ENCODE peak calls at places on chromosomes 3 and 15, in seven cellular contexts. D is cardiac muscle cell, I is uterus, J is HCT116, V is tibial nerve, W is body of pancreas, T is mucosa of descending colon. Z is an unnamed sample. For H3K36me3, the result is how much of the 10 kb centered on the place peaks cover.

GRCh38 chr3:20561166-20561565 is 375.2 kb upstream of the SGO1 start:
- DNase-seq in D (no peak), I (no peak), J (no peak), V (no peak), W (no peak), T (no peak), Z (no peak)

GRCh38 chr15:89244512-89244869 is 712 bp downstream of the FANCI start:
- DNase-seq in D (peak), I (no peak), J (no peak), V (no peak), W (no peak), T (no peak), Z (no peak)

GRCh38 chr3:104612218-104612617 is 754.5 kb upstream of the ALCAM start:
- DNase-seq in D (no peak), I (no peak), J (no peak), V (no peak), W (no peak), T (peak), Z (no peak)

GRCh38 chr3:134057006-134057832 is 27.5 kb upstream of the SLCO2A1 start:
- DNase-seq in D (no peak), I (no peak), J (no peak), V (no peak), W (no peak), T (no peak), Z (no peak)

GRCh38 chr15:90087454-90088154 is 14.7 kb downstream of the IDH2 start:
- DNase-seq in D (no peak), I (no peak), J (no peak), V (no peak), W (peak), T (no peak), Z (no peak)

GRCh38 chr3:32614956-32615355 is 44.3 kb upstream of the DYNC1LI1 start:
- DNase-seq in D (no peak), I (no peak), J (no peak), V (no peak), W (no peak), T (no peak), Z (no peak)

GRCh38 chr3:189355481-189356201 is 183.9 kb downstream of the TPRG1 start:
- DNase-seq in D (no peak), I (no peak), J (peak), V (no peak), W (no peak), T (peak), Z (no peak)

GRCh38 chr3:46078712-46079400 is 51.6 kb upstream of the XCR1 start:
- DNase-seq in D (peak), I (peak), J (peak), V (peak), W (peak), T (peak), Z (peak)

GRCh38 chr3:188326968-188327367 is 173.0 kb downstream of the LPP start:
- DNase-seq in D (no peak), I (no peak), J (no peak), V (no peak), W (no peak), T (no peak), Z (no peak)

GRCh38 chr15:70065006-70065722 is 32.6 kb downstream of the TLE3 start:
- DNase-seq in D (no peak), I (no peak), J (no peak), V (no peak), W (peak), T (peak), Z (no peak)

GRCh38 chr3:8493744-8494143 is 7.9 kb upstream of the LMCD1 start:
- DNase-seq in D (no peak), I (no peak), J (no peak), V (no peak), W (no peak), T (no peak), Z (no peak)

GRCh38 chr15:98523912-98524255 is 124.5 kb upstream of the IGF1R start:
- DNase-seq in D (no peak), I (no peak), J (no peak), V (no peak), W (no peak), T (no peak), Z (no peak)

GRCh38 chr15:25775317-25775912 is 87.7 kb downstream of the ATP10A start:
- DNase-seq in D (no peak), I (no peak), J (no peak), V (no peak), W (peak), T (peak), Z (peak)

GRCh38 chr15:63495343-63495742 is 9.1 kb upstream of the USP3 start:
- DNase-seq in D (no peak), I (no peak), J (no peak), V (no peak), W (no peak), T (no peak), Z (no peak)

GRCh38 chr3:130963878-130964277 is 62.7 kb downstream of the ASTE1 start:
- DNase-seq in D (no peak), I (no peak), J (peak), V (no peak), W (no peak), T (no peak), Z (no peak)

GRCh38 chr15:58545307-58546065 is 113.7 kb downstream of the LIPC start:
- DNase-seq in D (no peak), I (no peak), J (no peak), V (no peak), W (no peak), T (no peak), Z (no peak)

GRCh38 chr3:169112153-169112892 is 551.2 kb downstream of the MECOM start:
- DNase-seq in D (peak), I (no peak), J (peak), V (no peak), W (no peak), T (no peak), Z (no peak)

GRCh38 chr3:136778865-136779264 is 26.7 kb upstream of the STAG1 start:
- DNase-seq in D (no peak), I (no peak), J (no peak), V (no peak), W (no peak), T (no peak), Z (no peak)

GRCh38 chr3:100873624-100874023 is 119.6 kb downstream of the ABI3BP start:
- DNase-seq in D (no peak), I (no peak), J (no peak), V (no peak), W (no peak), T (no peak), Z (no peak)

GRCh38 chr3:4983739-4984510 is 4.7 kb downstream of the BHLHE40 start:
- DNase-seq in D (no peak), I (peak), J (peak), V (no peak), W (peak), T (peak), Z (no peak)

GRCh38 chr3:152318512-152318911 is 49.8 kb downstream of the MBNL1 start:
- DNase-seq in D (no peak), I (no peak), J (no peak), V (no peak), W (no peak), T (no peak), Z (no peak)

GRCh38 chr3:189914799-189915198 is 205.9 kb downstream of the P3H2 start:
- DNase-seq in D (no peak), I (no peak), J (no peak), V (no peak), W (no peak), T (no peak), Z (no peak)

GRCh38 chr15:48775556-48775955 is 35.3 kb downstream of the CEP152 start:
- DNase-seq in D (no peak), I (no peak), J (no peak), V (no peak), W (no peak), T (no peak), Z (no peak)
- H3K36me3 ChIP-seq in D (under half), I (under half), J (under half), V (under half), W (under half), T (under half), Z (under half)

DNA sequence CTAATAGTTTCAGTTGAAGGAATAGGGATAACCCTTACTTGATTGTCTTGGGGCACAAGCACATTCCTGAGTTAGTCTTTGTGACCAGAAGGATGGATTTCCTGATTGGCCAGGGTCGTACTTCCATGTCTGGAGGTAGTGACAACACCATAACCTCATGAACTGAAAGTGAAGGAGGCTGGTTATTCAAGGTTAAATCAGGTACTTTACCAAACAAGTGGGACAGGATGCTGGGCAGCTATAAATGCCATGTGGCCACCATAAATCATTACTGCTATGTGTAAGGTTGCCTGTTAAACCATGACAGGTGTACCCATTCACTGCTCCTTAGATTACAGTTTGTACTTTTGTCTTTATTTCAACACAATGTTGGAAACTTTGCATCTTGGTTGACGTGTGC is 128.3 kb upstream of the SAMMSON start:
- DNase-seq in D (no peak), I (no peak), J (no peak), V (no peak), W (no peak), T (no peak), Z (no peak)
- H3K36me3 ChIP-seq in D (under half), I (under half), J (under half), V (under half), W (under half), T (under half), Z (under half)

GRCh38 chr3:249587-250262 is 53.2 kb downstream of the CHL1 start:
- DNase-seq in D (no peak), I (no peak), J (no peak), V (no peak), W (no peak), T (no peak), Z (no peak)

GRCh38 chr3:248841-249520 is 52.4 kb downstream of the CHL1 start:
- DNase-seq in D (no peak), I (no peak), J (no peak), V (no peak), W (no peak), T (no peak), Z (no peak)

GRCh38 chr3:242986-243706 is 46.6 kb downstream of the CHL1 start:
- DNase-seq in D (no peak), I (no peak), J (no peak), V (no peak), W (no peak), T (no peak), Z (no peak)

GRCh38 chr3:244041-244440 is 47.5 kb downstream of the CHL1 start:
- DNase-seq in D (no peak), I (no peak), J (no peak), V (no peak), W (no peak), T (no peak), Z (no peak)
- H3K36me3 ChIP-seq in D (under half), I (under half), J (under half), V (under half), W (under half), T (under half), Z (under half)

GRCh38 chr3:183080628-183081027 is 18.7 kb downstream of the MCCC1 start:
- DNase-seq in D (no peak), I (no peak), J (no peak), V (no peak), W (no peak), T (no peak), Z (no peak)
- H3K36me3 ChIP-seq in D (under half), I (under half), J (under half), V (under half), W (under half), T (under half), Z (half or more)

DNA sequence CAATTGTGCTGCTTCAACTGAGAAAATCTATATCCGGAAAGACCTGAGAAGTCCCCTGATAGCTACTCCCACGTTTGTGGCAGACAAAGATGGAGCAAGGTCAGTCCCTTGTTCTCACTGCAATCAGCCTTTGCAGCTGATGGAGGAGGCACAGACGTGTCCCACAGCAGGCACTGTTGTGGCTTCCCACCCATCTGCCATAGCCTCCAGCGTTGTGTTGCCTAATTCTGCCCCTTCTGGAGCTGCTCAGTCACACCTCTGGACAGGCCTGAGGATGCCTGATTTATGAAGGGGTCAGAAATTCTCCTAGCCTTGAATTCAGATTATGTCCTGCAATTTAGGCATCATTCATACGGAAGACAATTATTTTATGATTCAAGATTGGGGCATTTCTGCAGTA is 41.9 kb downstream of the MRPS25 start:
- DNase-seq in D (no peak), I (no peak), J (no peak), V (no peak), W (no peak), T (no peak), Z (no peak)
- H3K36me3 ChIP-seq in D (half or more), I (under half), J (under half), V (under half), W (under half), T (under half), Z (half or more)

Z was measured in left ventricle myocardium inferior.